ENCODE peak calls at places on chromosomes 4 and X, in six cellular contexts. P, J, K, M, B and S are unnamed samples.

GRCh38 chr4:172688536-172688935 is 480.1 kb upstream of the GALNT7 start:
- DNase-seq in P (no peak), B (no peak), K (no peak), M (no peak), J (no peak), S (no peak)

GRCh38 chr4:6198768-6199343 is 1.5 kb downstream of the JAKMIP1 start:
- DNase-seq in K (no peak), J (no peak), B (no peak), M (peak; percentile 38), P (peak; percentile 6), S (no peak)

GRCh38 chrX:121455890-121456289 is 408.5 kb downstream of the GLUD2 start:
- DNase-seq in M (no peak), B (no peak), J (no peak), K (no peak), P (no peak), S (no peak)

GRCh38 chrX:140710710-140711109 is 1.2 kb downstream of the LINC00632 start:
- DNase-seq in B (no peak), K (no peak), P (no peak), J (no peak), M (no peak), S (no peak)

GRCh38 chr4:1470393-1470670 is 64.1 kb upstream of the NKX1-1 start:
- DNase-seq in B (no peak), P (no peak), M (no peak), J (no peak), K (no peak), S (no peak)

GRCh38 chrX:50812995-50813842 is 775 bp downstream of the SHROOM4 start:
- DNase-seq in J (peak; percentile 54), B (peak; percentile 40), K (no peak), M (peak; percentile 63), P (peak; percentile 16), S (no peak)

GRCh38 chrX:56789518-56790070 is 60.6 kb downstream of the NBDY start:
- DNase-seq in B (no peak), K (no peak), J (peak; percentile 2), P (no peak), M (no peak), S (no peak)

GRCh38 chr4:55087016-55087929 is 38.1 kb downstream of the KDR start:
- DNase-seq in B (no peak), K (no peak), P (no peak), M (no peak), J (no peak), S (no peak)

GRCh38 chr4:67052981-67053380 is 492.3 kb downstream of the CENPC start:
- DNase-seq in K (no peak), P (no peak), B (no peak), M (no peak), J (no peak), S (no peak)

GRCh38 chr4:1777822-1778641 is 15.1 kb upstream of the FGFR3 start:
- DNase-seq in M (no peak), B (no peak), K (no peak), J (no peak), P (peak; percentile 21), S (no peak)

GRCh38 chr4:112889619-112890294 is 159.7 kb upstream of the ANK2 start:
- DNase-seq in J (no peak), M (no peak), B (no peak), K (no peak), P (peak; percentile 90), S (no peak)

GRCh38 chr4:42080284-42080683 is 72.2 kb downstream of the BEND4 start:
- DNase-seq in K (no peak), J (no peak), B (no peak), M (no peak), P (no peak), S (no peak)

GRCh38 chr4:153748378-153748777 is 11.4 kb downstream of the RNF175 start:
- DNase-seq in B (peak; percentile 62), P (peak; percentile 73), M (peak; percentile 85), K (no peak), J (no peak), S (no peak)

GRCh38 chrX:34881671-34882070 is 60.9 kb upstream of the FAM47B start:
- DNase-seq in M (no peak), P (no peak), K (no peak), B (no peak), J (no peak), S (no peak)

GRCh38 chrX:103688949-103689348 is 2.5 kb upstream of the MORF4L2 start:
- DNase-seq in M (no peak), P (peak; percentile 58), B (no peak), J (no peak), K (no peak), S (no peak)

GRCh38 chr4:36493240-36493639 is 211.8 kb downstream of the DTHD1 start:
- DNase-seq in P (no peak), K (no peak), M (no peak), B (no peak), J (no peak), S (no peak)

GRCh38 chr4:122480023-122480422 is 23.5 kb upstream of the IL2 start:
- DNase-seq in B (no peak), P (peak; percentile 79), J (no peak), K (no peak), M (no peak), S (no peak)

GRCh38 chr4:8215001-8215427 is 15.9 kb downstream of the SH3TC1 start:
- DNase-seq in M (peak; percentile 86), J (peak; percentile 85), B (no peak), P (peak; percentile 69), K (no peak), S (no peak)

GRCh38 chr4:161419822-161420221 is 744.0 kb downstream of the FSTL5 start:
- DNase-seq in B (no peak), P (no peak), K (no peak), M (no peak), J (no peak), S (no peak)

GRCh38 chr4:55592014-55592413 is at the start of gene PDCL2:
- DNase-seq in P (no peak), B (no peak), K (no peak), J (no peak), M (peak; percentile 60), S (no peak)

GRCh38 chrX:133776072-133776471 is 209.3 kb downstream of the GPC3 start:
- DNase-seq in K (peak; percentile 68), B (no peak), J (no peak), P (no peak), M (no peak), S (no peak)

GRCh38 chr4:105895609-105896460 is 564 bp downstream of the NPNT start:
- DNase-seq in P (no peak), M (peak; percentile 77), K (no peak), J (peak; percentile 44), B (peak; percentile 54), S (no peak)

GRCh38 chr4:128946929-128947328 is 137.4 kb downstream of the JADE1 start:
- DNase-seq in B (no peak), K (no peak), M (no peak), P (no peak), J (no peak), S (no peak)

GRCh38 chr4:85734446-85734845 is 259.5 kb downstream of the ARHGAP24 start:
- DNase-seq in B (no peak), M (no peak), K (no peak), P (peak; percentile 43), J (no peak), S (no peak)

GRCh38 chr4:20723019-20723418 is 22.8 kb downstream of the PACRGL start:
- DNase-seq in K (no peak), M (no peak), P (no peak), B (no peak), J (no peak), S (no peak)

GRCh38 chr4:8393593-8394038 is 46.9 kb downstream of the ACOX3 start:
- DNase-seq in J (no peak), M (peak; percentile 84), P (peak; percentile 98), K (no peak), B (peak; percentile 49), S (no peak)

DNA sequence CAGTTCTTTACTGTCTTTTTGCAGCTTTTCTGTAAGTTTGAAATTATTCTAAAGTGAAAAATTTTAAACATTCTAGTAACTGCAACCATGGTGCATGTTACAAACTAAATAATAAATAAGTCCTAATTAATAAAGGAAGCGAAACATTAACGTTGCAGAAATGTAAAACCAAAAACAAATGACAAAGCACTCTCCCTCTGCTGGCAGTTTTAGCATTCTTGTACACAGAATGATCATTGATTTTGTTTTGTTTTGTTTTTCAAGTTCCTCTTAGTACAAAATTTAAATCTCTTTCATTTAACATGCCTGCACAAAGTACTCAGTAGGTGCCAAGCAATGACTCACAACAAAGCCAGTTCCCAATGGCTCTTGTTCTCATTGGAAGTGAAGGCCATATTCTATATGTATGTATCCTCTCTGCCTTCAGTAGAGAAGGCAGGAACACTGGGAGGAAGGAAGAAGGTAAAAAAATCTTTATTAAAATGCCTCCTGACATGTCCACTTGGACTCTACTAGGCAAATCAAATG is 13.7 kb upstream of the TMSB4X start:
- DNase-seq in M (no peak), J (no peak), K (peak; percentile 7), B (no peak), P (peak; percentile 21), S (no peak)
- TF ChIP-seq CTCF in M (no peak), J (no peak), K (no peak), B (no peak), P (no peak), S (peak; percentile 9)

GRCh38 chr4:159105761-159106243 is 2.9 kb downstream of the RAPGEF2 start:
- DNase-seq in K (no peak), J (no peak), B (no peak), M (no peak), P (peak; percentile 83), S (no peak)
- H3K4me3 ChIP-seq in K (no peak overlapping the region), J (peak overlapping the region; percentile 89), B (peak overlapping the region; percentile 66), M (peak overlapping the region; percentile 89), P (peak overlapping the region; percentile 74), S (peak overlapping the region; percentile 94)

DNA sequence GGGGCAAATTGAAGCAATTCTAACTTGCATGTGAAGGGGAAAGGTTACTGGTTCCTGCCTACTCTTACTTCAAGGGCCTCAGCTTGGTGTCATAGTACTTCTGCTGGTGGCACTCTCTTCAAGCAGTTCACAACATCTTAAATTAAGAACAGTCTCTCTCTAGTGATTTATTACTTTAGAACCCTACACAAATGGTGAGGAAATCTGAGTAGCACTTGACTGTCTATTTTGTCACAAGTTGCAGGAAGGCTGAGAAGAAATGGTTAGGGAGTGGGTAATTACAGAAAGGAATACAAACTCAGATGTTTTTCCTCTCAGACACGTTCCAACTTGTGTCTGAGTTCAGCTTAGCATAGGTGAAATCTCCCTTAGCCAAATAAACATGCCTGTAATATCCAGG is 242.3 kb upstream of the GRIA3 start:
- DNase-seq in M (no peak), P (no peak), J (no peak), K (no peak), B (no peak), S (no peak)
- TF ChIP-seq CTCF in M (no peak), P (no peak), J (no peak), K (no peak), B (no peak), S (no peak)

GRCh38 chr4:174218127-174218790 is 65.2 kb downstream of the FBXO8 start:
- DNase-seq in K (no peak), P (peak; percentile 60), M (no peak), J (no peak), B (no peak), S (no peak)
- H3K4me3 ChIP-seq in K (no peak overlapping the region), P (peak overlapping the region; percentile 59), M (peak overlapping the region; percentile 40), J (peak overlapping the region; percentile 17), B (no peak overlapping the region), S (no peak overlapping the region)